ENCODE peak calls at places on chromosomes 5 and 9, in six cellular contexts. B is prostate gland, M is PC-3, R is stomach, L is suprapubic skin, F is HCT116. U is an unnamed sample. For H3K4me1, the result is how much of the 10 kb centered on the place peaks cover.

GRCh38 chr5:95900383-95900958 is 61.2 kb downstream of the ELL2 start:
- DNase-seq in B (no peak), M (no peak), R (peak), L (no peak), F (no peak), U (no peak)

GRCh38 chr9:99134893-99135341 is 30.0 kb downstream of the TGFBR1 start:
- DNase-seq in B (no peak), M (no peak), R (no peak), L (no peak), F (no peak), U (no peak)

GRCh38 chr9:95726756-95727155 is 148.7 kb upstream of the ERCC6L2 start:
- DNase-seq in B (no peak), M (peak), R (no peak), L (no peak), F (peak), U (no peak)

GRCh38 chr9:15416880-15417279 is 5.8 kb upstream of the SNAPC3 start:
- DNase-seq in B (no peak), M (peak), R (peak), L (no peak), F (no peak), U (peak)

GRCh38 chr5:67244345-67244793 is 47.8 kb upstream of the CD180 start:
- DNase-seq in B (no peak), M (peak), R (no peak), L (no peak), F (no peak), U (no peak)

GRCh38 chr9:134323741-134324358 is 2.4 kb upstream of the RXRA start:
- DNase-seq in B (no peak), M (no peak), R (peak), L (peak), F (peak), U (peak)

GRCh38 chr5:3893527-3893926 is 297.9 kb downstream of the IRX1 start:
- DNase-seq in B (no peak), M (no peak), R (no peak), L (no peak), F (no peak), U (no peak)

GRCh38 chr5:17374157-17374556 is 123.9 kb upstream of the TAF11L2 start:
- DNase-seq in B (no peak), M (peak), R (no peak), L (no peak), F (no peak), U (no peak)

GRCh38 chr5:138212828-138213160 is 329 bp downstream of the CDC23 start:
- DNase-seq in B (no peak), M (no peak), R (no peak), L (peak), F (no peak), U (no peak)

GRCh38 chr5:112684737-112685136 is 52.9 kb upstream of the APC start:
- DNase-seq in B (no peak), M (no peak), R (no peak), L (no peak), F (no peak), U (no peak)

GRCh38 chr5:24539625-24540024 is 105.2 kb downstream of the CDH10 start:
- DNase-seq in B (no peak), M (peak), R (no peak), L (no peak), F (no peak), U (no peak)

GRCh38 chr9:21317956-21318923 is 13.1 kb upstream of the IFNA5 start:
- DNase-seq in B (peak), M (peak), R (peak), L (no peak), F (no peak), U (peak)

GRCh38 chr5:154371687-154372086 is 74.1 kb upstream of the SAP30L start:
- DNase-seq in B (no peak), M (no peak), R (no peak), L (no peak), F (no peak), U (no peak)

GRCh38 chr5:55037816-55038379 is 13.8 kb downstream of the GZMK start:
- DNase-seq in B (no peak), M (no peak), R (no peak), L (no peak), F (no peak), U (no peak)

GRCh38 chr9:98147582-98147981 is 28.6 kb upstream of the TRIM14 start:
- DNase-seq in B (no peak), M (no peak), R (no peak), L (no peak), F (no peak), U (no peak)

GRCh38 chr5:149760700-149761187 is 30.6 kb downstream of the PPARGC1B start:
- DNase-seq in B (no peak), M (no peak), R (no peak), L (no peak), F (no peak), U (no peak)

GRCh38 chr5:149932445-149933350 is 11.9 kb downstream of the PDE6A start:
- DNase-seq in B (no peak), M (peak), R (peak), L (no peak), F (no peak), U (no peak)

GRCh38 chr5:137995077-137995746 is 37.7 kb downstream of the FAM13B start:
- DNase-seq in B (no peak), M (peak), R (no peak), L (no peak), F (no peak), U (no peak)

GRCh38 chr9:5478214-5478613 is 27.9 kb downstream of the CD274 start:
- DNase-seq in B (no peak), M (no peak), R (no peak), L (no peak), F (no peak), U (no peak)

GRCh38 chr9:131836607-131837315 is 96.9 kb upstream of the RAPGEF1 start:
- DNase-seq in B (no peak), M (no peak), R (no peak), L (no peak), F (no peak), U (no peak)

GRCh38 chr5:51382759-51383493 is at the start of gene ISL1:
- DNase-seq in B (peak), M (peak), R (peak), L (no peak), F (peak), U (peak)

GRCh38 chr5:180575571-180575970 is 15.7 kb downstream of the SCGB3A1 start:
- DNase-seq in B (no peak), M (no peak), R (no peak), L (no peak), F (no peak), U (no peak)

GRCh38 chr5:65394078-65394477 is 87.6 kb downstream of the ADAMTS6 start:
- DNase-seq in B (no peak), M (no peak), R (no peak), L (no peak), F (no peak), U (no peak)

GRCh38 chr5:61098251-61098650 is 64.0 kb downstream of the SMIM15 start:
- DNase-seq in B (no peak), M (no peak), R (no peak), L (no peak), F (no peak), U (no peak)

GRCh38 chr5:84274585-84275468 is 109.9 kb downstream of the EDIL3 start:
- DNase-seq in B (no peak), M (peak), R (peak), L (no peak), F (peak), U (peak)

GRCh38 chr5:78287833-78288232 is 6.7 kb downstream of the AP3B1 start:
- DNase-seq in B (no peak), M (peak), R (no peak), L (no peak), F (peak), U (no peak)

GRCh38 chr5:107476783-107477182 is 194.0 kb downstream of the EFNA5 start:
- DNase-seq in B (no peak), M (no peak), R (peak), L (no peak), F (no peak), U (no peak)

GRCh38 chr9:134329886-134330285 is 3.6 kb downstream of the RXRA start:
- DNase-seq in B (no peak), M (no peak), R (peak), L (no peak), F (no peak), U (peak)

GRCh38 chr5:124460000-124460399 is 286.4 kb downstream of the ZNF608 start:
- DNase-seq in B (no peak), M (no peak), R (no peak), L (no peak), F (no peak), U (no peak)

GRCh38 chr9:81411961-81412360 is 277.4 kb downstream of the TLE1 start:
- DNase-seq in B (no peak), M (peak), R (no peak), L (no peak), F (no peak), U (no peak)

GRCh38 chr9:16202221-16202620 is 649.4 kb downstream of the CCDC171 start:
- DNase-seq in B (no peak), M (no peak), R (no peak), L (no peak), F (no peak), U (no peak)

GRCh38 chr5:21654-22233 is 70.2 kb upstream of the PLEKHG4B start:
- DNase-seq in B (no peak), M (peak), R (no peak), L (no peak), F (peak), U (no peak)
- TF ChIP-seq CTCF in B (no peak), M (peak), R (no peak), L (no peak), F (peak), U (no peak)

GRCh38 chr5:136034492-136034891 is 5.7 kb downstream of the TGFBI start:
- DNase-seq in B (no peak), M (no peak), R (no peak), L (peak), F (no peak), U (no peak)
- H3K4me1 ChIP-seq in B (under half), M (under half), R (under half), L (half or more), F (under half), U (under half)

GRCh38 chr9:1709347-1709746 is 305.8 kb upstream of the SMARCA2 start:
- DNase-seq in B (peak), M (peak), R (no peak), L (no peak), F (no peak), U (no peak)
- TF ChIP-seq CTCF in B (peak), M (peak), R (no peak), L (no peak), F (no peak), U (no peak)

DNA sequence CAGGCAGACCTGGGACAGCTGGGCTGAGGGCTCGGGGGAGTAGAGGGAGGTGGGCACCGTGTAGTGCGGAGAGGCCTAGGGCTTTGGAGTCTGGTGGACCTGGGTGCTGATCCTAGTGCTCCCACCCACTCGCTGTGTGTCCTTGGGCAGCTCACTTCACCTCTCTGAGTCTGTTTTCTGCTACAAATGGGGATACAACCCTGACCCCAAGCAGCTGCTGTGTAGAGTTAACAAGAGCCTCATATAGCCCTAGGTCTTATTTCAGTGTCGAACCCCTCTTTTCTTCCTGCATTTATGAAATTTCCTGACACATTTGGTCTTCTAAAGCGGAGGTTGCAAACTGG is 16.4 kb downstream of the ERGIC1 start:
- DNase-seq in B (no peak), M (no peak), R (no peak), L (no peak), F (no peak), U (no peak)
- H3K4me1 ChIP-seq in B (under half), M (under half), R (half or more), L (half or more), F (under half), U (under half)

DNA sequence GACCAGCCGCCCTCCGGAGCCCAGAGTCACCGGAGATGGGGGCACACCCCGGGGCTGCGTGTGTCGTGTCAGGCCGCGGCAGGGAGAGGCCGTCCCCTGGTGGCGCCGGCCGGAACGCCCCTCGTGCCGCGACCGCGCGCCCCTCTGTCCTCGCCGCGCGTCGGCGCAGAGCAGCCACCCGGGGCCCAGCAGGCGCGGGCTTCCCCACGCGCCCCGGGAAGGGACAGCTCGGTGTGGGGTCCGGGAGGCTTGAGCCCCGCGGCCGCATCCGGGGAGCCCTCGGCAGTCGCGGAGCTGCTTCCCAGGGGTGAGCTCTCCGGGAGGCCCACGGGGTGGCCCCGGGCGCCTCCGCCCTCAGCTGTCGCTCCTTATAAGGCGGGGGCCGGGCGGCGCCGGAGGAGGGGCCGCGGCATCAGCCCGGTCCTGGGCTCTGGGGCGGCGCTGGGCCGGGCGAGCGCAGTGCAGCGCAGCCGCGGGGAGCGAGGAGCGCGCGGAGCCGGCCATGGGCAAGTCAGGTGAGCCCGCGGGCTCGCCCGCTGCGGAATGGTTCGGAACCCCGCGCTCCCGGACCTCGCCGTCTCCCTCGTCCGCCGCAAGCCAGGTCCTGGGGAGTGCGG is at the start of gene GLIPR2:
- DNase-seq in B (peak), M (peak), R (peak), L (peak), F (peak), U (peak)
- TF ChIP-seq CTCF in B (peak), M (no peak), R (no peak), L (peak), F (no peak), U (no peak)

GRCh38 chr9:121889990-121890563 is 203.0 kb downstream of the TTLL11 start:
- DNase-seq in B (no peak), M (peak), R (no peak), L (no peak), F (no peak), U (no peak)

GRCh38 chr9:121887553-121888437 is 205.3 kb downstream of the TTLL11 start:
- DNase-seq in B (no peak), M (no peak), R (no peak), L (no peak), F (no peak), U (peak)

GRCh38 chr9:121890746-121891145 is 202.4 kb downstream of the TTLL11 start:
- DNase-seq in B (no peak), M (no peak), R (no peak), L (no peak), F (no peak), U (no peak)

GRCh38 chr9:121886759-121887485 is 206.2 kb downstream of the TTLL11 start:
- DNase-seq in B (peak), M (no peak), R (peak), L (no peak), F (no peak), U (peak)

GRCh38 chr9:121888438-121888775 is 204.7 kb downstream of the TTLL11 start:
- DNase-seq in B (no peak), M (no peak), R (no peak), L (no peak), F (no peak), U (no peak)
- H3K4me1 ChIP-seq in B (under half), M (under half), R (under half), L (under half), F (under half), U (under half)